ENCODE peak calls at places on chromosomes 2 and 18, in six cellular contexts. C, J, S, P, O and N are unnamed samples.

GRCh38 chr18:2961828-2962227 is 51.1 kb downstream of the LPIN2 start:
- DNase-seq in P (peak; percentile 77), O (no peak), S (no peak), J (no peak), C (peak; percentile 55), N (no peak)

GRCh38 chr2:172804423-172804822 is 68.8 kb downstream of the RAPGEF4 start:
- DNase-seq in P (no peak), J (no peak), C (no peak), S (no peak), O (no peak), N (no peak)

GRCh38 chr2:44543773-44544725 is 182.3 kb downstream of the CAMKMT start:
- DNase-seq in C (no peak), S (no peak), O (no peak), J (no peak), P (no peak), N (no peak)

GRCh38 chr18:26768388-26768787 is 97.1 kb downstream of the AQP4 start:
- DNase-seq in P (no peak), C (no peak), O (no peak), S (no peak), J (no peak), N (no peak)

GRCh38 chr2:149446735-149447134 is 116.3 kb downstream of the LYPD6 start:
- DNase-seq in O (no peak), J (no peak), S (no peak), P (no peak), C (no peak), N (no peak)

GRCh38 chr2:11144077-11144723 is 11.1 kb upstream of the SLC66A3 start:
- DNase-seq in J (no peak), O (no peak), P (no peak), C (no peak), S (no peak), N (no peak)

GRCh38 chr2:216687646-216688045 is 7.7 kb downstream of the IGFBP5 start:
- DNase-seq in J (no peak), O (no peak), C (no peak), S (no peak), P (no peak), N (no peak)

GRCh38 chr2:133338224-133338623 is 230.0 kb downstream of the NCKAP5 start:
- DNase-seq in C (peak; percentile 87), O (no peak), P (no peak), J (no peak), S (no peak), N (no peak)

GRCh38 chr2:133726906-133727305 is 158.6 kb upstream of the NCKAP5 start:
- DNase-seq in S (no peak), O (no peak), C (no peak), J (no peak), P (peak; percentile 42), N (peak; percentile 31)

GRCh38 chr2:163732718-163733117 is 3.1 kb downstream of the FIGN start:
- DNase-seq in J (no peak), C (no peak), P (peak; percentile 72), S (no peak), O (no peak), N (no peak)

GRCh38 chr2:132783883-132784282 is 113.9 kb upstream of the LYPD1 start:
- DNase-seq in S (no peak), C (no peak), O (no peak), J (no peak), P (no peak), N (no peak)

GRCh38 chr2:177332992-177333388 is 59.6 kb upstream of the AGPS start:
- DNase-seq in J (no peak), C (no peak), O (no peak), P (no peak), S (no peak), N (no peak)

GRCh38 chr2:98903064-98903355 is 33.0 kb downstream of the CRACDL start:
- DNase-seq in S (no peak), O (no peak), C (no peak), P (no peak), J (no peak), N (no peak)

GRCh38 chr2:75465317-75465998 is 95.3 kb downstream of the EVA1A start:
- DNase-seq in J (no peak), O (no peak), P (peak; percentile 58), C (peak; percentile 55), S (no peak), N (peak; percentile 55)